ENCODE peak calls at places on chromosomes 13 and 19, in four cellular contexts. One of them, this sample, is unnamed. For H3K9me3 and H3K27me3, the result is how much of the 10 kb centered on the place peaks cover.

GRCh38 chr13:108508263-108508662 is 121.1 kb upstream of the MYO16 start:
- DNase-seq in psoas muscle: no peak
- DNase-seq in adrenal gland: no peak
- DNase-seq in lower lobe of right lung: no peak
- DNase-seq in this sample: no peak

GRCh38 chr19:38736036-38736412 is 8.2 kb downstream of the CAPN12 start:
- DNase-seq in lower lobe of right lung: peak
- DNase-seq in psoas muscle: peak
- DNase-seq in adrenal gland: peak
- DNase-seq in this sample: no peak

GRCh38 chr19:12676384-12676792 is 5.3 kb downstream of the DHPS start:
- DNase-seq in psoas muscle: peak
- DNase-seq in lower lobe of right lung: peak
- DNase-seq in adrenal gland: peak
- DNase-seq in this sample: peak

GRCh38 chr13:25717798-25718197 is 334.0 kb downstream of the SHISA2 start:
- DNase-seq in lower lobe of right lung: no peak
- DNase-seq in psoas muscle: no peak
- DNase-seq in adrenal gland: no peak
- DNase-seq in this sample: no peak

GRCh38 chr13:110525328-110526319 is 35.9 kb downstream of the RAB20 start:
- DNase-seq in adrenal gland: peak
- DNase-seq in psoas muscle: no peak
- DNase-seq in lower lobe of right lung: peak
- DNase-seq in this sample: peak

GRCh38 chr19:18417250-18418033 is 1.8 kb upstream of the SSBP4 start:
- DNase-seq in adrenal gland: peak
- DNase-seq in lower lobe of right lung: peak
- DNase-seq in psoas muscle: peak
- DNase-seq in this sample: peak

GRCh38 chr13:19324325-19324724 is 142.7 kb upstream of the TUBA3C start:
- DNase-seq in lower lobe of right lung: no peak
- DNase-seq in adrenal gland: no peak
- DNase-seq in psoas muscle: no peak
- DNase-seq in this sample: no peak

GRCh38 chr19:5891938-5892771 is 11.4 kb downstream of the NDUFA11 start:
- DNase-seq in lower lobe of right lung: peak
- DNase-seq in psoas muscle: no peak
- DNase-seq in adrenal gland: peak
- DNase-seq in this sample: no peak

GRCh38 chr19:19627716-19628498 is at the start of gene LPAR2:
- DNase-seq in lower lobe of right lung: peak
- DNase-seq in psoas muscle: peak
- DNase-seq in adrenal gland: no peak
- DNase-seq in this sample: no peak

GRCh38 chr19:31554360-31554759 is 205.1 kb upstream of the TSHZ3 start:
- DNase-seq in lower lobe of right lung: no peak
- DNase-seq in psoas muscle: no peak
- DNase-seq in adrenal gland: no peak
- DNase-seq in this sample: no peak

GRCh38 chr19:51421229-51422052 is 4.0 kb upstream of the SIGLEC10 start:
- DNase-seq in psoas muscle: no peak
- DNase-seq in lower lobe of right lung: no peak
- DNase-seq in adrenal gland: no peak
- DNase-seq in this sample: no peak

GRCh38 chr13:52695856-52696255 is 43.2 kb downstream of the SUGT1 start:
- DNase-seq in lower lobe of right lung: no peak
- DNase-seq in psoas muscle: no peak
- DNase-seq in adrenal gland: no peak
- DNase-seq in this sample: no peak

GRCh38 chr13:20955496-20955895 is 53.0 kb upstream of the XPO4 start:
- DNase-seq in lower lobe of right lung: no peak
- DNase-seq in adrenal gland: no peak
- DNase-seq in psoas muscle: no peak
- DNase-seq in this sample: no peak

GRCh38 chr13:99657848-99658265 is 156.6 kb downstream of the TM9SF2 start:
- DNase-seq in adrenal gland: peak
- DNase-seq in lower lobe of right lung: peak
- DNase-seq in psoas muscle: peak
- DNase-seq in this sample: no peak

GRCh38 chr13:79404361-79404760 is 1.7 kb downstream of the RBM26 start:
- DNase-seq in psoas muscle: no peak
- DNase-seq in lower lobe of right lung: no peak
- DNase-seq in adrenal gland: no peak
- DNase-seq in this sample: no peak

GRCh38 chr19:911197-912033 is 1.6 kb downstream of the R3HDM4 start:
- DNase-seq in adrenal gland: no peak
- DNase-seq in psoas muscle: no peak
- DNase-seq in lower lobe of right lung: no peak
- DNase-seq in this sample: no peak

GRCh38 chr13:113928701-113929627 is 44.9 kb downstream of the C13orf46 start:
- DNase-seq in adrenal gland: peak
- DNase-seq in lower lobe of right lung: no peak
- DNase-seq in psoas muscle: peak
- DNase-seq in this sample: peak

GRCh38 chr19:16588824-16589577 is 16.8 kb upstream of the SLC35E1 start:
- DNase-seq in adrenal gland: no peak
- DNase-seq in psoas muscle: peak
- DNase-seq in lower lobe of right lung: no peak
- DNase-seq in this sample: no peak

GRCh38 chr13:71886880-71887279 is 19.9 kb upstream of the DACH1 start:
- DNase-seq in psoas muscle: no peak
- DNase-seq in lower lobe of right lung: no peak
- DNase-seq in adrenal gland: no peak
- DNase-seq in this sample: no peak

GRCh38 chr13:109500146-109500773 is 286.1 kb downstream of the IRS2 start:
- DNase-seq in lower lobe of right lung: no peak
- DNase-seq in adrenal gland: peak
- DNase-seq in psoas muscle: no peak
- DNase-seq in this sample: no peak

GRCh38 chr19:9353011-9353410 is 9.8 kb upstream of the ZNF177 start:
- DNase-seq in lower lobe of right lung: no peak
- DNase-seq in adrenal gland: no peak
- DNase-seq in psoas muscle: no peak
- DNase-seq in this sample: no peak
- H3K9me3 ChIP-seq in lower lobe of right lung: half or more
- H3K9me3 ChIP-seq in adrenal gland: under half
- H3K9me3 ChIP-seq in psoas muscle: half or more
- H3K9me3 ChIP-seq in this sample: under half

GRCh38 chr19:40379446-40380198 is 10.4 kb downstream of the HIPK4 start:
- DNase-seq in lower lobe of right lung: no peak
- DNase-seq in psoas muscle: no peak
- DNase-seq in adrenal gland: no peak
- DNase-seq in this sample: no peak

GRCh38 chr19:40380199-40381037 is 9.6 kb downstream of the HIPK4 start:
- DNase-seq in lower lobe of right lung: peak
- DNase-seq in psoas muscle: no peak
- DNase-seq in adrenal gland: no peak
- DNase-seq in this sample: no peak

GRCh38 chr19:40378509-40378908 is 11.5 kb downstream of the HIPK4 start:
- DNase-seq in psoas muscle: no peak
- DNase-seq in adrenal gland: no peak
- DNase-seq in lower lobe of right lung: no peak
- DNase-seq in this sample: no peak

GRCh38 chr19:40383668-40384248 is 6.2 kb downstream of the HIPK4 start:
- DNase-seq in adrenal gland: no peak
- DNase-seq in lower lobe of right lung: no peak
- DNase-seq in psoas muscle: no peak
- DNase-seq in this sample: no peak

DNA sequence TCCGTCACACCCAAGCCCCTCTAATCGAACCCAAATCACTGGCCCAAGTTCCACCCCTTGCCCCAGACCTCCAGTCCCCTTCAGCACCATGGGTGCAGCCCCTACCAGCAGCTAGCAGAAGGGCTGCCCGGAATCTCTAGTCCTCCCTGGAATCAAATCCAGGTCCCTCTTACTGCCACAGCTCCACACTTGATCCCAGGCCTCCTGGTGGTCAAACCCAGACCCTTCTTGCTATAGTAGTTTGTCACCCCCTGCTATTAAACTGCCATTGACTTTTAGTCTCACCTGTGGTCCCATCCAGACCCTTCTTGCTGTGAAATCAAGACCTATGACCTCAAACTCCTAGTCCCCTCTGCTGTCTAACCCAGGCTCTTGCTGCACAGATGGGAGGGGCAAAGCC is 8.7 kb downstream of the HIPK4 start:
- DNase-seq in psoas muscle: no peak
- DNase-seq in lower lobe of right lung: no peak
- DNase-seq in adrenal gland: no peak
- DNase-seq in this sample: no peak
- TF ChIP-seq CTCF in psoas muscle: no peak
- TF ChIP-seq CTCF in lower lobe of right lung: no peak
- TF ChIP-seq CTCF in adrenal gland: no peak
- TF ChIP-seq CTCF in this sample: no peak

GRCh38 chr19:55161571-55162322 is 4.2 kb upstream of the TNNI3 start:
- DNase-seq in adrenal gland: no peak
- DNase-seq in psoas muscle: peak
- DNase-seq in lower lobe of right lung: no peak
- DNase-seq in this sample: no peak
- H3K27me3 ChIP-seq in adrenal gland: under half
- H3K27me3 ChIP-seq in psoas muscle: under half
- H3K27me3 ChIP-seq in lower lobe of right lung: half or more
- H3K27me3 ChIP-seq in this sample: under half

GRCh38 chr19:43895727-43896126 is 39.4 kb downstream of the ZNF45 start:
- DNase-seq in lower lobe of right lung: no peak
- DNase-seq in adrenal gland: no peak
- DNase-seq in psoas muscle: no peak
- DNase-seq in this sample: no peak
- H3K9me3 ChIP-seq in lower lobe of right lung: under half
- H3K9me3 ChIP-seq in adrenal gland: under half
- H3K9me3 ChIP-seq in psoas muscle: half or more
- H3K9me3 ChIP-seq in this sample: under half

GRCh38 chr13:97574926-97575325 is 141.0 kb downstream of the RAP2A start:
- DNase-seq in psoas muscle: no peak
- DNase-seq in lower lobe of right lung: no peak
- DNase-seq in adrenal gland: peak
- DNase-seq in this sample: no peak
- TF ChIP-seq CTCF in psoas muscle: peak
- TF ChIP-seq CTCF in lower lobe of right lung: peak
- TF ChIP-seq CTCF in adrenal gland: peak
- TF ChIP-seq CTCF in this sample: no peak

GRCh38 chr13:75440100-75440499 is 41.9 kb downstream of the TBC1D4 start:
- DNase-seq in lower lobe of right lung: no peak
- DNase-seq in psoas muscle: no peak
- DNase-seq in adrenal gland: peak
- DNase-seq in this sample: no peak

GRCh38 chr13:75444016-75444415 is 38.0 kb downstream of the TBC1D4 start:
- DNase-seq in lower lobe of right lung: no peak
- DNase-seq in psoas muscle: no peak
- DNase-seq in adrenal gland: no peak
- DNase-seq in this sample: no peak

GRCh38 chr13:75445717-75446529 is 36.0 kb downstream of the TBC1D4 start:
- DNase-seq in psoas muscle: no peak
- DNase-seq in lower lobe of right lung: no peak
- DNase-seq in adrenal gland: no peak
- DNase-seq in this sample: no peak

GRCh38 chr13:75442736-75443234 is 39.2 kb downstream of the TBC1D4 start:
- DNase-seq in adrenal gland: no peak
- DNase-seq in lower lobe of right lung: no peak
- DNase-seq in psoas muscle: no peak
- DNase-seq in this sample: no peak

DNA sequence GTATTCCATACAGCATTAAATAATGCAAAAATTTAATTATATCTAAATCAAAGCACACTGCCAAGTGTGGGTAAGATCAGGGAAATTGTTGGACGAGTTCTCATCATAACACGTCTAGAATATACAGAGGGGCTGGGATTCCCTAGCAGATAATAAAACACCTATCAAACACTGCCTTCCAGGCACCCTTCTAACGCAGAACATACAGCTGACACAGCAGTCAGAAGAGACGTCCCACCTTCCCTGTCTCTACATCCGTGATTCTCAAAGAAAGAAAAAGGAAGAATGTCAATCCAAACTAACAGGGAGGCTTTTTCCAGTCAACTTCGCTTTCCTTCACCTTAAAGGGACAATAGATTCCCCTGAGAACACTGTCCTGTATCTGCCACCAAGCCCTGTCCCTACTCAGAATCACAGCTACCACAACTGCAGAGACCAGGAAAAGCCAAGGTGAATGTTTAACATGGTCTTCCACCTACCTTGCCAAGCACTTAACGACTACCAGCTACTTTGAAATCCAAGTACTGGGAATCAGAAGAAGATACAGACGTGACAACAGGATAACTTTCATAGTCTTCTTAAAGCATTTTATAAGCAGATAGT is 38.5 kb downstream of the TBC1D4 start:
- DNase-seq in psoas muscle: no peak
- DNase-seq in adrenal gland: no peak
- DNase-seq in lower lobe of right lung: no peak
- DNase-seq in this sample: no peak
- H3K27me3 ChIP-seq in psoas muscle: under half
- H3K27me3 ChIP-seq in adrenal gland: under half
- H3K27me3 ChIP-seq in lower lobe of right lung: under half
- H3K27me3 ChIP-seq in this sample: under half

DNA sequence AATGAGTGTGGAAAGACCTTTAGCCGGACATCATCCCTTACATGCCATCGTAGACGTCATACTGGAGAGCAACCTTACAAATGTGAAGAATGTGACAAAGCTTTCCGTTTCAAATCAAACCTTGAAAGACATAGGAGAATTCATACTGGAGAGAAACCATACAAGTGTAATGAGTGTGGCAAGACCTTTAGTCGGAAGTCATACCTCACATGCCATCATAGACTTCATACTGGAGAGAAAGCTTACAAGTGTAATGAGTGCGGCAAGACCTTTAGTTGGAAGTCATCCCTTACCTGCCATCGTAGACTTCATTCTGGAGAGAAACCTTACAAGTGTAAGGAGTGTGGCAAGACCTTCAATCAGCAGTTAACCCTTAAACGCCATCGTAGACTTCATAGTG is 11.7 kb upstream of the ZNF813 start:
- DNase-seq in psoas muscle: no peak
- DNase-seq in lower lobe of right lung: no peak
- DNase-seq in adrenal gland: no peak
- DNase-seq in this sample: no peak
- H3K9me3 ChIP-seq in psoas muscle: under half
- H3K9me3 ChIP-seq in lower lobe of right lung: half or more
- H3K9me3 ChIP-seq in adrenal gland: under half
- H3K9me3 ChIP-seq in this sample: under half

DNA sequence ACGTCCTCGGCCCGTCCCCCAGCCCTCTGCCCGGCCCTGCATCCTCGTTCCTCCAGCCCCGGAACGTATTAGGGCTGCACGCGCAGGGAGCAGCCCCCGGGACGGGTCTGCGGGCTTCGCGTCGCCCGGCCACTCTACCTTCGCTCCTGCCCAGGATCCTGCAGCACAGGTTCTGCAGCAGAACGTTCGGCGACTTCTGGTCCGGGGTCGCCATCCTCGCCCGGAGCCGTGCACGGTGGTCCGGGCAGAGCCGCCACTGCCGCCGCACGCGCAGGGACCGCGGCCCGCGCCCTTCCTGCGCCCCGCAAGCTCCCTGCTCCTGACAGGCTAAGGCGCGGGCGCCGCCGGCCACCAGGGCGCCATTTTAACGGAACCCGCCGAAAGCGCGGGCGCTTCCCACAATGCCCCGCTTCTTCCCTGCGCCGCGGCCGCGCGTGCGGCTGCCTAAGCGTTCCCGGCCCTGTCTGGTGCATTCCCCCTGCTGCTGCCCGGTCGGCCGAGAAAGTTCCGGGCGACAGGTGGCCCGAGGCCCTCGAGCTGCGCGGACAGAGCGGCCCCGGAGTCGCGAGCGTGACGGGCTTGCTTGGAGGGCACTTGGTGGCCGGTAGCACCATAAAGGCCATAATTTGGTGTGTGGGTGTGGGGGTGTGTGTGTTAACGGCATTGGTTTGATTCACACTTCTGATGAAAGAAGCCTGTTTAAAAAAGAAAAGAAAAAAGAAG is at the start of gene TUBGCP3:
- DNase-seq in adrenal gland: peak
- DNase-seq in psoas muscle: peak
- DNase-seq in lower lobe of right lung: peak
- DNase-seq in this sample: peak
- TF ChIP-seq CTCF in adrenal gland: no peak
- TF ChIP-seq CTCF in psoas muscle: no peak
- TF ChIP-seq CTCF in lower lobe of right lung: no peak
- TF ChIP-seq CTCF in this sample: peak

This sample was measured in gastrocnemius medialis.